ENCODE peak calls at places on chromosomes 16 and 17, in nine cellular contexts. One of them, this sample, is unnamed. For H3K4me1, the result is how much of the 10 kb centered on the place peaks cover.

GRCh38 chr17:50129303-50129945 is 536 bp downstream of the SAMD14 start:
- DNase-seq in transverse colon: no peak
- DNase-seq in HCT116: no peak
- DNase-seq in stomach: no peak
- DNase-seq in esophagus muscularis mucosa: no peak
- DNase-seq in prostate gland: no peak
- DNase-seq in H1: no peak
- DNase-seq in GM12878: no peak
- DNase-seq in breast epithelium: no peak
- DNase-seq in this sample: no peak

GRCh38 chr16:66485361-66485760 is 58.3 kb downstream of the BEAN1 start:
- DNase-seq in transverse colon: no peak
- DNase-seq in HCT116: no peak
- DNase-seq in stomach: no peak
- DNase-seq in esophagus muscularis mucosa: no peak
- DNase-seq in prostate gland: no peak
- DNase-seq in H1: no peak
- DNase-seq in GM12878: no peak
- DNase-seq in breast epithelium: peak
- DNase-seq in this sample: no peak

GRCh38 chr16:48113471-48113870 is 42.3 kb downstream of the ABCC12 start:
- DNase-seq in transverse colon: no peak
- DNase-seq in HCT116: no peak
- DNase-seq in stomach: no peak
- DNase-seq in esophagus muscularis mucosa: no peak
- DNase-seq in prostate gland: no peak
- DNase-seq in H1: no peak
- DNase-seq in GM12878: no peak
- DNase-seq in breast epithelium: no peak
- DNase-seq in this sample: no peak

GRCh38 chr16:15658556-15658955 is 8.5 kb downstream of the NDE1 start:
- DNase-seq in transverse colon: no peak
- DNase-seq in HCT116: no peak
- DNase-seq in stomach: no peak
- DNase-seq in esophagus muscularis mucosa: no peak
- DNase-seq in prostate gland: no peak
- DNase-seq in H1: no peak
- DNase-seq in GM12878: no peak
- DNase-seq in breast epithelium: no peak
- DNase-seq in this sample: peak

GRCh38 chr17:67830440-67830839 is 5.1 kb downstream of the BPTF start:
- DNase-seq in transverse colon: no peak
- DNase-seq in HCT116: no peak
- DNase-seq in stomach: no peak
- DNase-seq in esophagus muscularis mucosa: peak
- DNase-seq in prostate gland: no peak
- DNase-seq in H1: no peak
- DNase-seq in GM12878: no peak
- DNase-seq in breast epithelium: no peak
- DNase-seq in this sample: no peak

GRCh38 chr16:55836158-55836611 is 3.3 kb upstream of the CES1 start:
- DNase-seq in transverse colon: no peak
- DNase-seq in HCT116: no peak
- DNase-seq in stomach: no peak
- DNase-seq in esophagus muscularis mucosa: no peak
- DNase-seq in prostate gland: no peak
- DNase-seq in H1: no peak
- DNase-seq in GM12878: no peak
- DNase-seq in breast epithelium: no peak
- DNase-seq in this sample: no peak

GRCh38 chr17:47276868-47277267 is 23.2 kb downstream of the ITGB3 start:
- DNase-seq in transverse colon: peak
- DNase-seq in HCT116: no peak
- DNase-seq in stomach: peak
- DNase-seq in esophagus muscularis mucosa: no peak
- DNase-seq in prostate gland: no peak
- DNase-seq in H1: no peak
- DNase-seq in GM12878: no peak
- DNase-seq in breast epithelium: peak
- DNase-seq in this sample: peak

GRCh38 chr17:74452027-74452840 is 14.2 kb upstream of the CD300A start:
- DNase-seq in transverse colon: no peak
- DNase-seq in HCT116: no peak
- DNase-seq in stomach: no peak
- DNase-seq in esophagus muscularis mucosa: no peak
- DNase-seq in prostate gland: no peak
- DNase-seq in H1: no peak
- DNase-seq in GM12878: no peak
- DNase-seq in breast epithelium: no peak
- DNase-seq in this sample: no peak

GRCh38 chr17:29617481-29618271 is 5.0 kb downstream of the CORO6 start:
- DNase-seq in transverse colon: peak
- DNase-seq in HCT116: peak
- DNase-seq in stomach: peak
- DNase-seq in esophagus muscularis mucosa: no peak
- DNase-seq in prostate gland: peak
- DNase-seq in H1: no peak
- DNase-seq in GM12878: peak
- DNase-seq in breast epithelium: peak
- DNase-seq in this sample: peak

GRCh38 chr16:24610421-24610765 is 71.0 kb downstream of the RBBP6 start:
- DNase-seq in transverse colon: peak
- DNase-seq in HCT116: no peak
- DNase-seq in stomach: no peak
- DNase-seq in esophagus muscularis mucosa: no peak
- DNase-seq in prostate gland: no peak
- DNase-seq in H1: no peak
- DNase-seq in GM12878: no peak
- DNase-seq in breast epithelium: no peak
- DNase-seq in this sample: no peak

GRCh38 chr16:4136229-4136813 is 20.1 kb upstream of the ADCY9 start:
- DNase-seq in transverse colon: peak
- DNase-seq in HCT116: peak
- DNase-seq in stomach: peak
- DNase-seq in esophagus muscularis mucosa: no peak
- DNase-seq in prostate gland: peak
- DNase-seq in H1: no peak
- DNase-seq in GM12878: no peak
- DNase-seq in breast epithelium: peak
- DNase-seq in this sample: no peak

GRCh38 chr17:30584810-30585209 is 107.6 kb downstream of the GOSR1 start:
- DNase-seq in transverse colon: no peak
- DNase-seq in HCT116: no peak
- DNase-seq in stomach: no peak
- DNase-seq in esophagus muscularis mucosa: no peak
- DNase-seq in prostate gland: no peak
- DNase-seq in H1: no peak
- DNase-seq in GM12878: no peak
- DNase-seq in breast epithelium: no peak
- DNase-seq in this sample: no peak

GRCh38 chr17:75060434-75061054 is 13.5 kb downstream of the KCTD2 start:
- DNase-seq in transverse colon: no peak
- DNase-seq in HCT116: no peak
- DNase-seq in stomach: no peak
- DNase-seq in esophagus muscularis mucosa: no peak
- DNase-seq in prostate gland: no peak
- DNase-seq in H1: no peak
- DNase-seq in GM12878: no peak
- DNase-seq in breast epithelium: no peak
- DNase-seq in this sample: no peak

GRCh38 chr17:76083536-76083935 is 4.6 kb downstream of the ZACN start:
- DNase-seq in transverse colon: no peak
- DNase-seq in HCT116: no peak
- DNase-seq in stomach: no peak
- DNase-seq in esophagus muscularis mucosa: no peak
- DNase-seq in prostate gland: no peak
- DNase-seq in H1: no peak
- DNase-seq in GM12878: no peak
- DNase-seq in breast epithelium: no peak
- DNase-seq in this sample: no peak

DNA sequence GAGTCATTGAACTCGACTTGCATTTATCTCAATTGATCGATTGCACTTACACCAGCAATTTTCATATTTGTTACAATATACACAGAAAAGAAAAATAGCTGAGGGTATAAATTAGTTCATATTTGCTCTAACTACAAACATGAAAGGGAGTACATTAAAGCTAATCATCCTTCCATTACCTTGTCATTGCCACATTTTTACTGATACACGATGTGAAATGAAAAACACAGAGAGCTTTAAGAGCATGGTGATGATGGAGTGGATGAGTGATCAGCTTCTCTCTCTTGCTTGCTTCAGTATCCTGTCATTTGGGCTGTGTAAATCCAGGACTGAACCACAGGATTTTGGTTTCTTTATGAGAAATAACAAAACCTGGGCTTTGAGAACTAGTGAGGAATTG is 1207.5 kb upstream of the GOT2 start:
- DNase-seq in transverse colon: no peak
- DNase-seq in HCT116: no peak
- DNase-seq in stomach: no peak
- DNase-seq in esophagus muscularis mucosa: no peak
- DNase-seq in prostate gland: no peak
- DNase-seq in H1: no peak
- DNase-seq in GM12878: no peak
- DNase-seq in breast epithelium: no peak
- DNase-seq in this sample: no peak
- TF ChIP-seq POLR2AphosphoS5 in transverse colon: no peak
- TF ChIP-seq POLR2AphosphoS5 in HCT116: no peak
- TF ChIP-seq POLR2AphosphoS5 in stomach: no peak
- TF ChIP-seq POLR2AphosphoS5 in esophagus muscularis mucosa: no peak
- TF ChIP-seq POLR2AphosphoS5 in prostate gland: no peak
- TF ChIP-seq POLR2AphosphoS5 in H1: no peak
- TF ChIP-seq POLR2AphosphoS5 in GM12878: no peak
- TF ChIP-seq POLR2AphosphoS5 in breast epithelium: no peak
- TF ChIP-seq POLR2AphosphoS5 in this sample: no peak

GRCh38 chr17:81926451-81927144 is 937 bp downstream of the MAFG start:
- DNase-seq in transverse colon: peak
- DNase-seq in HCT116: peak
- DNase-seq in stomach: peak
- DNase-seq in esophagus muscularis mucosa: peak
- DNase-seq in prostate gland: peak
- DNase-seq in H1: no peak
- DNase-seq in GM12878: no peak
- DNase-seq in breast epithelium: peak
- DNase-seq in this sample: peak
- TF ChIP-seq POLR2A in transverse colon: peak
- TF ChIP-seq POLR2A in HCT116: no peak
- TF ChIP-seq POLR2A in stomach: no peak
- TF ChIP-seq POLR2A in esophagus muscularis mucosa: no peak
- TF ChIP-seq POLR2A in prostate gland: peak
- TF ChIP-seq POLR2A in H1: no peak
- TF ChIP-seq POLR2A in GM12878: peak
- TF ChIP-seq POLR2A in breast epithelium: no peak
- TF ChIP-seq POLR2A in this sample: peak

GRCh38 chr16:68664297-68664696 is 19.2 kb downstream of the CDH3 start:
- DNase-seq in transverse colon: no peak
- DNase-seq in HCT116: no peak
- DNase-seq in stomach: no peak
- DNase-seq in esophagus muscularis mucosa: no peak
- DNase-seq in prostate gland: no peak
- DNase-seq in H1: no peak
- DNase-seq in GM12878: no peak
- DNase-seq in breast epithelium: no peak
- DNase-seq in this sample: no peak
- H3K4me1 ChIP-seq in transverse colon: under half
- H3K4me1 ChIP-seq in HCT116: under half
- H3K4me1 ChIP-seq in stomach: under half
- H3K4me1 ChIP-seq in esophagus muscularis mucosa: under half
- H3K4me1 ChIP-seq in prostate gland: under half
- H3K4me1 ChIP-seq in H1: under half
- H3K4me1 ChIP-seq in GM12878: under half
- H3K4me1 ChIP-seq in breast epithelium: under half
- H3K4me1 ChIP-seq in this sample: under half

GRCh38 chr16:539901-540530 is 12.5 kb downstream of the CAPN15 start:
- DNase-seq in transverse colon: no peak
- DNase-seq in HCT116: no peak
- DNase-seq in stomach: no peak
- DNase-seq in esophagus muscularis mucosa: no peak
- DNase-seq in prostate gland: no peak
- DNase-seq in H1: no peak
- DNase-seq in GM12878: no peak
- DNase-seq in breast epithelium: no peak
- DNase-seq in this sample: no peak

GRCh38 chr16:540645-541340 is 13.3 kb downstream of the CAPN15 start:
- DNase-seq in transverse colon: no peak
- DNase-seq in HCT116: no peak
- DNase-seq in stomach: no peak
- DNase-seq in esophagus muscularis mucosa: no peak
- DNase-seq in prostate gland: no peak
- DNase-seq in H1: no peak
- DNase-seq in GM12878: no peak
- DNase-seq in breast epithelium: no peak
- DNase-seq in this sample: no peak

GRCh38 chr16:544517-544916 is 15.7 kb upstream of the PRR35 start:
- DNase-seq in transverse colon: no peak
- DNase-seq in HCT116: no peak
- DNase-seq in stomach: no peak
- DNase-seq in esophagus muscularis mucosa: no peak
- DNase-seq in prostate gland: no peak
- DNase-seq in H1: no peak
- DNase-seq in GM12878: no peak
- DNase-seq in breast epithelium: no peak
- DNase-seq in this sample: no peak

GRCh38 chr16:546909-547770 is 13.1 kb upstream of the PRR35 start:
- DNase-seq in transverse colon: peak
- DNase-seq in HCT116: no peak
- DNase-seq in stomach: peak
- DNase-seq in esophagus muscularis mucosa: no peak
- DNase-seq in prostate gland: peak
- DNase-seq in H1: no peak
- DNase-seq in GM12878: no peak
- DNase-seq in breast epithelium: peak
- DNase-seq in this sample: peak

DNA sequence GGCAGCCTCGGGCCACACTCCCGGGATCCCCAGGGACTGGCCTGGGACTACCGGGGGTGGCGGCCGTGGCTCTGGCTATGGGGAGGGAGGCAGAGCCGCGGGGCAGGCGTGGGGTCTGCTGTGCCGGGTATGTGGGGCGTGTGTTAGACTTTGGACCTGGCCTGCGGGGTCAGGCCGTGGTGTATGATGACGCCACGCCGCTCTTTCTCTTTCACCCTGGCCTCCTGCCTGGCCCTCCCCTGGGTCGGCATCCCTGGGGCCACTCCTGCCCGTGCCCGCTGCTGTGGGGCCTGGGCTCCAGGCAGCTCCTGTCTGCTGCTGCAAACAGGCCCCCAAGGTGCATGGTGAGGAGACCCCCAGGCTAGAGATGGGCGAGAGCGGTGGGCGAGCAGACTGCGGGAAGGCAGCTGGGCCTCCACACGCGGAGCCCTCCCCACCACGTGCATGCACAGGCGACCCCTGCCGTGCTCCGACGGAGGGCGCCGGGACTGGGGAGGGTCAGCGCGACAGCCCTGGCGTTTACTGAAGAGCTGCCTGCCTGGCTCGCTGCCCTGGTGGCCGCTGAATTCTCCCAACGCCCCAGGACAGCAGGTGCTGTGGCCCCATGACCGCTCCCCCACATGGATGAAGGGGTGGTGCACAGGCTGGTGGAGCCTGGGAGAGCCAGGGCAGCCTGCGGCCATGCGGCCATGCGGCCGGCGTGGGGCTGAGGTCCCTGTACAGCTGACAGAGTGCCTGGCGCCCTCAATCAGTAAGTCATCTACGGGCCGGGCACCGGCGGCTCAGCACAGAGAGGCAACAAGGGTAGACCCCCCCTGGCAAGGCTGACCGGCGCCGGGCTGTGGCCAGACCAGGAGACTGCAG is 16.0 kb downstream of the CAPN15 start:
- DNase-seq in transverse colon: no peak
- DNase-seq in HCT116: no peak
- DNase-seq in stomach: peak
- DNase-seq in esophagus muscularis mucosa: no peak
- DNase-seq in prostate gland: no peak
- DNase-seq in H1: no peak
- DNase-seq in GM12878: no peak
- DNase-seq in breast epithelium: no peak
- DNase-seq in this sample: no peak
- TF ChIP-seq POLR2AphosphoS5 in transverse colon: no peak
- TF ChIP-seq POLR2AphosphoS5 in HCT116: no peak
- TF ChIP-seq POLR2AphosphoS5 in stomach: no peak
- TF ChIP-seq POLR2AphosphoS5 in esophagus muscularis mucosa: no peak
- TF ChIP-seq POLR2AphosphoS5 in prostate gland: no peak
- TF ChIP-seq POLR2AphosphoS5 in H1: no peak
- TF ChIP-seq POLR2AphosphoS5 in GM12878: no peak
- TF ChIP-seq POLR2AphosphoS5 in breast epithelium: no peak
- TF ChIP-seq POLR2AphosphoS5 in this sample: no peak

This sample was measured in sigmoid colon.